ENCODE peak calls at places on chromosomes 16 and 17, in ten cellular contexts. S, Z, F, N, B, L, H, I, T and W are unnamed samples.

GRCh38 chr17:72615627-72615991 is 476.9 kb downstream of the SLC39A11 start:
- DNase-seq in S (no peak), Z (no peak), F (no peak), N (no peak), B (no peak), L (no peak), H (no peak), I (no peak), T (no peak), W (no peak)

GRCh38 chr17:68993112-68993511 is 37.9 kb upstream of the ABCA8 start:
- DNase-seq in S (peak), Z (no peak), F (no peak), N (no peak), B (no peak), L (no peak), H (peak), I (peak), T (peak), W (no peak)

GRCh38 chr17:21019976-21020575 is 22.7 kb downstream of the USP22 start:
- DNase-seq in S (peak), Z (no peak), F (peak), N (no peak), B (peak), L (no peak), H (peak), I (no peak), T (no peak), W (peak)

GRCh38 chr17:2266045-2266864 is 37.3 kb downstream of the SMG6 start:
- DNase-seq in S (no peak), Z (peak), F (peak), N (no peak), B (peak), L (no peak), H (no peak), I (no peak), T (no peak), W (peak)

GRCh38 chr17:49515196-49515770 is 20.2 kb downstream of the NGFR start:
- DNase-seq in S (peak), Z (peak), F (no peak), N (peak), B (no peak), L (peak), H (peak), I (peak), T (peak), W (peak)

GRCh38 chr16:57579361-57579665 is 36.9 kb downstream of the ADGRG5 start:
- DNase-seq in S (no peak), Z (no peak), F (no peak), N (no peak), B (no peak), L (no peak), H (no peak), I (no peak), T (no peak), W (no peak)

GRCh38 chr16:83599789-83600462 is 207.9 kb upstream of the HSBP1 start:
- DNase-seq in S (no peak), Z (no peak), F (no peak), N (no peak), B (no peak), L (no peak), H (no peak), I (no peak), T (no peak), W (no peak)

GRCh38 chr16:57962046-57962445 is 8.9 kb downstream of the CNGB1 start:
- DNase-seq in S (no peak), Z (no peak), F (no peak), N (no peak), B (no peak), L (no peak), H (no peak), I (no peak), T (no peak), W (no peak)

GRCh38 chr16:5845046-5845445 is 747.5 kb upstream of the EEF2KMT start:
- DNase-seq in S (no peak), Z (no peak), F (no peak), N (no peak), B (no peak), L (no peak), H (no peak), I (no peak), T (no peak), W (no peak)

GRCh38 chr16:1305823-1306222 is 3.6 kb upstream of the UBE2I start:
- DNase-seq in S (no peak), Z (no peak), F (peak), N (no peak), B (peak), L (no peak), H (no peak), I (no peak), T (no peak), W (no peak)

GRCh38 chr16:4500283-4500682 is 24.1 kb downstream of the HMOX2 start:
- DNase-seq in S (peak), Z (no peak), F (no peak), N (peak), B (peak), L (peak), H (peak), I (peak), T (peak), W (no peak)

GRCh38 chr17:49136335-49136734 is 3.8 kb downstream of the B4GALNT2 start:
- DNase-seq in S (no peak), Z (no peak), F (no peak), N (no peak), B (no peak), L (no peak), H (no peak), I (no peak), T (no peak), W (no peak)

GRCh38 chr16:2468725-2469398 is 2.2 kb upstream of the NTN3 start:
- DNase-seq in S (no peak), Z (no peak), F (peak), N (no peak), B (no peak), L (no peak), H (no peak), I (no peak), T (no peak), W (peak)

GRCh38 chr17:42548070-42548837 is 4.5 kb upstream of the HSD17B1 start:
- DNase-seq in S (peak), Z (no peak), F (peak), N (no peak), B (peak), L (no peak), H (no peak), I (peak), T (peak), W (peak)

GRCh38 chr16:22370038-22370541 is 4.3 kb downstream of the CDR2 start:
- DNase-seq in S (peak), Z (no peak), F (no peak), N (peak), B (no peak), L (no peak), H (peak), I (no peak), T (no peak), W (no peak)

GRCh38 chr17:67376892-67377726 is at the start of gene PITPNC1:
- DNase-seq in S (peak), Z (peak), F (peak), N (peak), B (peak), L (peak), H (peak), I (peak), T (peak), W (peak)

GRCh38 chr17:17983376-17983775 is 10.7 kb downstream of the DRC3 start:
- DNase-seq in S (no peak), Z (no peak), F (no peak), N (no peak), B (no peak), L (no peak), H (no peak), I (no peak), T (peak), W (no peak)

GRCh38 chr16:69848635-69849545 is 86.8 kb downstream of the WWP2 start:
- DNase-seq in S (peak), Z (peak), F (no peak), N (no peak), B (no peak), L (no peak), H (peak), I (peak), T (peak), W (no peak)

GRCh38 chr16:57082664-57083063 is 9.7 kb upstream of the CPNE2 start:
- DNase-seq in S (no peak), Z (no peak), F (no peak), N (no peak), B (no peak), L (no peak), H (no peak), I (no peak), T (no peak), W (no peak)

GRCh38 chr17:62111562-62112180 is 46.6 kb upstream of the MED13 start:
- DNase-seq in S (no peak), Z (no peak), F (no peak), N (no peak), B (no peak), L (no peak), H (no peak), I (no peak), T (no peak), W (no peak)

GRCh38 chr17:5630434-5630833 is 46.1 kb upstream of the NLRP1 start:
- DNase-seq in S (peak), Z (no peak), F (no peak), N (no peak), B (no peak), L (no peak), H (peak), I (no peak), T (no peak), W (no peak)

GRCh38 chr16:52283581-52284375 is 263.2 kb downstream of the TOX3 start:
- DNase-seq in S (no peak), Z (no peak), F (no peak), N (no peak), B (no peak), L (no peak), H (no peak), I (no peak), T (no peak), W (no peak)

GRCh38 chr16:48949636-48950035 is 332.0 kb downstream of the CBLN1 start:
- DNase-seq in S (no peak), Z (no peak), F (no peak), N (no peak), B (no peak), L (no peak), H (peak), I (no peak), T (peak), W (no peak)

GRCh38 chr17:12422632-12423031 is 243.1 kb upstream of the MYOCD start:
- DNase-seq in S (no peak), Z (no peak), F (no peak), N (no peak), B (no peak), L (no peak), H (no peak), I (no peak), T (no peak), W (no peak)

GRCh38 chr16:78918805-78919204 is 681.7 kb downstream of the MAF start:
- DNase-seq in S (no peak), Z (no peak), F (no peak), N (no peak), B (no peak), L (no peak), H (no peak), I (no peak), T (no peak), W (no peak)

GRCh38 chr17:80045703-80046102 is 9.3 kb downstream of the CCDC40 start:
- DNase-seq in S (no peak), Z (no peak), F (no peak), N (no peak), B (no peak), L (no peak), H (no peak), I (no peak), T (no peak), W (no peak)

GRCh38 chr16:65044861-65045260 is 77.0 kb downstream of the CDH11 start:
- DNase-seq in S (peak), Z (no peak), F (no peak), N (no peak), B (no peak), L (no peak), H (peak), I (no peak), T (peak), W (no peak)

GRCh38 chr17:1713160-1713877 is 3.1 kb upstream of the TLCD2 start:
- DNase-seq in S (no peak), Z (no peak), F (no peak), N (no peak), B (no peak), L (no peak), H (no peak), I (peak), T (no peak), W (no peak)

GRCh38 chr16:28013392-28013791 is 50.1 kb downstream of the GSG1L start:
- DNase-seq in S (no peak), Z (no peak), F (no peak), N (no peak), B (no peak), L (no peak), H (no peak), I (no peak), T (no peak), W (no peak)

GRCh38 chr16:28011223-28011622 is 52.3 kb downstream of the GSG1L start:
- DNase-seq in S (no peak), Z (no peak), F (no peak), N (no peak), B (no peak), L (no peak), H (no peak), I (no peak), T (no peak), W (no peak)

GRCh38 chr16:28010671-28011070 is 52.8 kb downstream of the GSG1L start:
- DNase-seq in S (peak), Z (no peak), F (no peak), N (no peak), B (no peak), L (no peak), H (peak), I (no peak), T (peak), W (no peak)

GRCh38 chr16:28012031-28012445 is 51.5 kb downstream of the GSG1L start:
- DNase-seq in S (peak), Z (no peak), F (no peak), N (no peak), B (no peak), L (no peak), H (no peak), I (no peak), T (no peak), W (no peak)

DNA sequence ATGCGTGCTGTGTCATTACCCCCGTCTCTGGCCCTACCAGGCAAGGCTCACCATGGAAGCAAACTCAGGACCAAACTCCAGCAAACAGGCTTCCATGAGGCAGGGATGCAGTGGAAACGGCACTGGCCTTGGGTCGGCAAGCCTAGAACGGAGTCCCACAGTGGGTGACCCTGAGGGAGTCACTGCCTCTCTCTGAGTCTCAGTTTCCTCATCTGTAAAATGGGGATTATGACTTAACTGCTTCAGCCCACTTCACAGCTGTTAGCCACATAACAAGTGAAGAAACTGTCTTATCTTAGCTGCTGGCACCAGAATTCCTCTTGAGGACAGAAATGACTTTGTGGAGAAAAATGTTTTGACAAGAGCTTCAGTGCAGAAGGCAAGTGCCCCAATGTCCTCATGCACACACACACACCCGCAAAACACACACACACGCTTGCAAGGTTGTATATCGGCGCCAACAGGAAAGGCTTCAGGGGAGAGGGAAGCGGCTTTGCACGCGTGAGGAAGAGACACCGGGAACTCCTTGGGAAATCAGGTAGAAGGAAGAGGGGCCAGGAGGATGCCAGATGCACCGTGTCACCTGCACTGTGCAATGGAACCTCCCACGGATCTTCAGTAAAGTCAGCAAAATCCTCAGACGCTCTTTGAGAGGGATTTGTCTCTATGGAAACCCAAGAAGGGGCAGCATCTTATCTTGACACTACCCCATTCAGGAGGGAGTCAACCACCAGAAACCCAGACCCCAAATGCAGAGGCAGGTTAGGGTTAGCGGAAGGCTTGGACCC is 53.7 kb downstream of the GSG1L start:
- DNase-seq in S (peak), Z (no peak), F (no peak), N (no peak), B (no peak), L (no peak), H (no peak), I (no peak), T (no peak), W (no peak)
- TF ChIP-seq CTCF in S (no peak), Z (no peak), F (no peak), N (no peak), B (no peak), L (no peak), H (no peak), I (no peak), T (no peak), W (no peak)

GRCh38 chr16:27778926-27779570 is 229.1 kb downstream of the KATNIP start:
- DNase-seq in S (no peak), Z (no peak), F (no peak), N (no peak), B (no peak), L (no peak), H (no peak), I (no peak), T (no peak), W (no peak)

GRCh38 chr16:27781195-27781524 is 231.2 kb downstream of the KATNIP start:
- DNase-seq in S (peak), Z (no peak), F (no peak), N (no peak), B (no peak), L (no peak), H (peak), I (no peak), T (no peak), W (no peak)

GRCh38 chr16:27778171-27778925 is 228.4 kb downstream of the KATNIP start:
- DNase-seq in S (no peak), Z (no peak), F (no peak), N (no peak), B (no peak), L (no peak), H (no peak), I (no peak), T (no peak), W (no peak)

GRCh38 chr16:27780468-27781194 is 230.7 kb downstream of the KATNIP start:
- DNase-seq in S (no peak), Z (no peak), F (no peak), N (no peak), B (no peak), L (no peak), H (no peak), I (no peak), T (no peak), W (peak)

DNA sequence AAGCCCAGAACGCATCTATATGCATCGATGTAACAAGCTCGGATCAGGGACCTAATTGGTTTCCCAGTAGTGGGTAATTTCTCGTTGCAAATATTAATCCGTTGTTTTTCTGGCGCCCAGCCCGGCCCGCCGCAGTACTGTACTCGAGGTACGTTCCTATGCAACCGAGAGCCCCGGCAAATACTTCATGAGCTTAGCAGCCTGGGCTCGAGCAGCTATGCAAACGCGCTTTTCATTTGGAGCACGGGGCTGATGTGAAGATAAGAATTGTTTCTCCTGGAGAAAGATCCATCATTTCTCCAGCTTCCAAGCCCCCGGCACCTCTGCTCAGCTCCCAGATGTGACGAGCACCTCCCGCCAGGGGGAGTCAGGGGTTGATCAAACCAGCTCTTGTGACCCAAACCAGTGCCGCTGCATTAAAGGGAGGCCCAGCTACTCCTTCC is 229.8 kb downstream of the KATNIP start:
- DNase-seq in S (peak), Z (no peak), F (no peak), N (peak), B (no peak), L (no peak), H (peak), I (peak), T (no peak), W (no peak)
- TF ChIP-seq CTCF in S (peak), Z (peak), F (no peak), N (peak), B (no peak), L (no peak), H (peak), I (peak), T (no peak), W (no peak)

DNA sequence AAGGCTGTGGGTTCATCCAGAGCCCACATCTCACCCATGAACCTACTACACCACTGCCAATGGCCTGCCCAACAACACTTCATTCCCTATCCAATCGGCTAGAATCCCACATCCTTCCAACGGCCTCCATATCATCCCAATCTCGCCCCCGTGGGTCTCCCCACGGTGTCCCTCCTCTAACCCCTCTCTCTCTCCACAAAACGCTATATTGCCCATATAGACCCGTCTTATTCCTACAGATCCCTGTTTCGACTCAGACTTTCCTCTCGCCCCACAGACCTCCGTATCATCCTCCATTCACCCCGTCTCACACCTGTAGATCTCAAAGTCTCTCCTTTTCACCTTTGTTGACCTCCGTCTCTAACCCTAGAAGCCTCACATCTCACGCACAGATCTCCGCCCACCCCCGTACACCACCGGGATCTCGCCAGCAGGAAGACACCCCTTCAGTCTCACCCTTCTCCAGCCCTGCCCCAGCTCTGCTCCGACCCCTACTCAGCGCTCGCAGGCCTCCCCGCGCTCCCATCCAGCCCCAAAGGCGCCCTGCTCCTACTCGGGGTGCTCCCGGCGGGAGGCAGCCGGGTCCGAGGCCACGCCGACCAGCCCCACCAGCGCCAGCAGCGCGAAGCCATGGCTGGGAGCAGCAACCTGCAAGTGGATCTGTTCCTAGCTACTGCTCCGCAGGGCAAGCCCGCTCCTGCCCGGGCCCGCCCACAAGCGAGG is at the start of gene FDXR:
- DNase-seq in S (no peak), Z (no peak), F (no peak), N (peak), B (no peak), L (no peak), H (no peak), I (no peak), T (no peak), W (no peak)
- TF ChIP-seq CTCF in S (no peak), Z (no peak), F (no peak), N (peak), B (no peak), L (no peak), H (no peak), I (no peak), T (no peak), W (no peak)

GRCh38 chr17:57391857-57392256 is 135.5 kb downstream of the MSI2 start:
- DNase-seq in S (no peak), Z (no peak), F (no peak), N (no peak), B (no peak), L (no peak), H (no peak), I (no peak), T (no peak), W (no peak)
- TF ChIP-seq CTCF in S (no peak), Z (no peak), F (no peak), N (no peak), B (no peak), L (no peak), H (no peak), I (no peak), T (no peak), W (no peak)

GRCh38 chr17:19404264-19404663 is 6.8 kb upstream of the RNF112 start:
- DNase-seq in S (no peak), Z (no peak), F (no peak), N (no peak), B (no peak), L (no peak), H (no peak), I (no peak), T (no peak), W (no peak)
- TF ChIP-seq CTCF in S (no peak), Z (no peak), F (no peak), N (no peak), B (no peak), L (no peak), H (no peak), I (no peak), T (no peak), W (no peak)